ENCODE peak calls at places on chromosomes 12 and 14, in four cellular contexts. A is GM06990, U is A549, R is HL-60. L is an unnamed sample.

GRCh38 chr12:75859868-75860267 is 171.7 kb downstream of the PHLDA1 start:
- DNase-seq in A (no peak), U (no peak), R (no peak), L (peak; percentile 83)

GRCh38 chr14:75711134-75711795 is 50.2 kb downstream of the TTLL5 start:
- DNase-seq in A (no peak), U (peak; percentile 51), R (peak; percentile 12), L (peak; percentile 31)

GRCh38 chr12:19382111-19382526 is 57.2 kb upstream of the AEBP2 start:
- DNase-seq in A (peak; percentile 30), U (peak; percentile 88), R (no peak), L (peak; percentile 85)

GRCh38 chr12:19614601-19615442 is 175.5 kb downstream of the AEBP2 start:
- DNase-seq in A (no peak), U (no peak), R (no peak), L (no peak)

GRCh38 chr12:53344487-53344823 is 8.3 kb upstream of the SP7 start:
- DNase-seq in A (no peak), U (no peak), R (no peak), L (no peak)

GRCh38 chr12:130480887-130481286 is 143.2 kb downstream of the PIWIL1 start:
- DNase-seq in A (no peak), U (no peak), R (no peak), L (no peak)

GRCh38 chr12:106954462-106955376 is 988 bp upstream of the TMEM263 start:
- DNase-seq in A (peak; percentile 54), U (no peak), R (no peak), L (peak; percentile 53)

GRCh38 chr14:93543766-93544165 is 113.0 kb downstream of the UNC79 start:
- DNase-seq in A (no peak), U (peak; percentile 32), R (no peak), L (no peak)

GRCh38 chr14:33073023-33073422 is 134.3 kb downstream of the NPAS3 start:
- DNase-seq in A (no peak), U (no peak), R (no peak), L (no peak)

GRCh38 chr14:99624971-99625370 is 20.0 kb upstream of the HHIPL1 start:
- DNase-seq in A (no peak), U (no peak), R (no peak), L (no peak)

GRCh38 chr14:23513005-23513412 is 38.6 kb downstream of the ZFHX2 start:
- DNase-seq in A (no peak), U (no peak), R (no peak), L (no peak)

GRCh38 chr12:2194060-2194459 is 141.3 kb downstream of the CACNA1C start:
- DNase-seq in A (no peak), U (no peak), R (no peak), L (no peak)

GRCh38 chr12:27277846-27278260 is 33.8 kb downstream of the STK38L start:
- DNase-seq in A (peak; percentile 45), U (peak; percentile 62), R (no peak), L (peak; percentile 60)

GRCh38 chr12:1838994-1839365 is 18.6 kb downstream of the LRTM2 start:
- DNase-seq in A (no peak), U (no peak), R (no peak), L (no peak)

GRCh38 chr12:47014474-47014873 is 64.9 kb upstream of the PCED1B start:
- DNase-seq in A (no peak), U (peak; percentile 41), R (no peak), L (peak; percentile 77)
- H3K4me3 ChIP-seq in A (no peak overlapping the region), U (no peak overlapping the region), R (no peak overlapping the region), L (no peak overlapping the region)

DNA sequence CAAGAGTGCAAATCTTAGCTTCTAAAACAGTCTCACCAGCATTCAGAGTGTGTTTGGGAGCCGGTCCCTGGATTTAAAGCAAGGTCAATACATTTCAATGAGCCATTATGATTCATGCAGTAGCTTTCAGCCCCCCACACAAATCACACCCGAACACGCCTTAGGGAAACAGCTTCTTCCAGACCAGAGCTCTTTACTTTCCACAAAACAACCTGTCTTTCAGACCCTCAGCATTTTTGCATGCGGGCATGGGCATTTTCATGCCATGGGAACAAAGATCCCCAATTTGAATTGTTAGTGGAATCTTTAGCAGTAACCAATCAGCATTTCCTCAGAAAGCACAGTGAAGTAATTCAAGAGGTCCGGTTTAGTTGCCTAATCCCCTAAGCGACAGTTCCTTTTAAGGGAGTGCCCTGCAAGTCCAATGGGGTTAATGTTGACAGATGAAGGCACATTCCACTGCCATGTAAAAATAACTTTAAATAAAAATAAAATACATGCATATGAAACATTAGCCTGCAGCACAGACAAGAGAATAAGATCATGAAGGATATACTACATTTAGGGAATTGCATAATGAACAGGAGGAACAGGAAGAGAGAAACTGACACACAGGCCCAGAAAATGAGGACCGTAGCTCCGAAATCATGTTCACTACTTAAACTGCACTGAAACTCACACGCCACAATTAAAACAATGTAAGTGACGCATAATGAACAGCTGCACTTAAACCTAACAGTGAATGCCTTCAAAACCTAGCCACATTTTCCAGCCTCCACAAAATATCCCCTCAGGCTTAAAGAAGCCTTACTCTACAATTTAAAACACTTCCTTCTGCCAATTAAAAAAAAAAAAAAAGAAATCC is 4.0 kb downstream of the VPS37B start:
- DNase-seq in A (no peak), U (peak; percentile 52), R (peak; percentile 60), L (peak; percentile 52)
- H3K4me3 ChIP-seq in A (no peak overlapping the region), U (no peak overlapping the region), R (no peak overlapping the region), L (peak overlapping the region; percentile 8)

GRCh38 chr14:85934886-85935254 is 404.9 kb downstream of the FLRT2 start:
- DNase-seq in A (no peak), U (peak; percentile 0), R (no peak), L (no peak)
- H3K4me3 ChIP-seq in A (peak overlapping the region; percentile 61), U (peak overlapping the region; percentile 58), R (peak overlapping the region; percentile 60), L (peak overlapping the region; percentile 51)

DNA sequence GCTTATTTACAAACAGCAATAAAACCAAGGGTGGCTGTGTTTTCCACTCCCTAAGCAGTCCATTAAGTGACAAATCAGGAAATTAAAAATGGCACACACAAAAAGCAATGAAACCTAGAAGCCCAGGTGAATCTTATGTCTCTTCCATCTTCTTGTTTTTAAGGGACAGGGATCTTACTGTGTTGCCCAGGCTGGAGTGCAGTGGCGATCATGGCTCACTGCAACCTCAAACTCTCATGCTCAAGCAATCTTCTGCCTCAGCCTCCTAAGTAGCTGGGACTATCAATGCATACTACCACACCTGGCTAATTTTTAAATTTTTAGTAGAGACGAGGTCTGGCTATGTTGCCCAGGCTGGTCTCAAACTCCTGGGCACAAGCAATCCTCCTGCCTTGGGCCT is 52.4 kb upstream of the CERS5 start:
- DNase-seq in A (no peak), U (no peak), R (no peak), L (no peak)
- H3K4me3 ChIP-seq in A (peak overlapping the region; percentile 72), U (no peak overlapping the region), R (no peak overlapping the region), L (peak overlapping the region; percentile 68)

GRCh38 chr12:93699271-93700141 is 22.3 kb downstream of the CRADD start:
- DNase-seq in A (no peak), U (no peak), R (no peak), L (no peak)
- H3K4me3 ChIP-seq in A (no peak overlapping the region), U (no peak overlapping the region), R (no peak overlapping the region), L (no peak overlapping the region)

GRCh38 chr14:105477659-105478623 is 3.3 kb downstream of the CRIP2 start:
- DNase-seq in A (no peak), U (no peak), R (no peak), L (no peak)

GRCh38 chr14:105478624-105479305 is 4.1 kb downstream of the CRIP2 start:
- DNase-seq in A (no peak), U (no peak), R (no peak), L (no peak)

GRCh38 chr14:105475269-105475915 is 771 bp downstream of the CRIP2 start:
- DNase-seq in A (no peak), U (no peak), R (no peak), L (peak; percentile 83)

GRCh38 chr14:105475916-105476845 is 1.6 kb downstream of the CRIP2 start:
- DNase-seq in A (no peak), U (no peak), R (no peak), L (peak; percentile 74)

DNA sequence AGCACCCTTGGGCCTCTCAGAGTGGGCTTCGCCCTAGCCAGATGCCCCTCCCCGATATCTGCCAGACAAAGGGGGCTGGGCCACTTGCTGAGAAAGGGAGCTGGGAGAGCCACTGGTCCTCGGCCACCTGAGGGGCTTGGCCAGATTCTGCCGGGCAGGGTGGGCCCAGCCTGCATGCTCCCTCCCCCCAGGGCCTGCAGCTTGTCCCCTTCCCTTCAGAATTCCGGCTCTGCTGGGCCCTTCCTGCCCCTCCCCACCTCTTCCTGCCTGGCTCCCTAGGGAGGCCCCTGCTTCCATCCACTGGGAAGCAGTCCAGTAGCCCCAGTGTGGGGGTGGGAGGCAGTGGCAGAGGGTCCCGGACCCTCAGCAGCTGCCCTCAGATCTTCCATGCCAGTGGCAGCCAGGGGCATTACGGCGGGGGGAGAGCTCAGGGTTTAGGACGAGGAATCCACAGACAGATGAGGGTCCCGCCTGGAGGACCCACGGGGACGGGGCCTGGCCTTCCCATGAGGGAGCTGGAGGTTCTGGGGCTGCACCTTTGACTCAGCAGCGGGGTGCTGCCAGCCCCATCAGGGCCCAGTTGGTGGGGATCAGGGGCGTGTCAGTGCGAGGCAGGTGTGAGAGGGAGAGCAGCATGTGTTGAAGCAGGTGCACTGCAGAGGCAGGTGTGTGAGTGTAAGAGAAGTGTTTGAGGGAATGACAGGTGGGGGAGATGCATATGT is 2.5 kb downstream of the CRIP2 start:
- DNase-seq in A (no peak), U (no peak), R (no peak), L (no peak)
- H3K4me3 ChIP-seq in A (no peak overlapping the region), U (no peak overlapping the region), R (no peak overlapping the region), L (peak overlapping the region; percentile 68)

GRCh38 chr12:108129017-108129812 is at the start of gene WSCD2:
- DNase-seq in A (peak; percentile 34), U (peak; percentile 52), R (peak; percentile 21), L (peak; percentile 43)
- H3K4me3 ChIP-seq in A (no peak within 1 kb of the TSS), U (peak within 1 kb of the TSS; percentile 43), R (peak within 1 kb of the TSS; percentile 4), L (peak within 1 kb of the TSS; percentile 33)

L was measured in MG63.